ENCODE peak calls at places on chromosomes 13 and 19, in nine cellular contexts. Y is hippocampal formation; T is CD8-positive, alpha-beta memory T cell; U is myocyte; J is coronary artery; C is esophagus squamous epithelium; D is left cardiac atrium; A is cardiac muscle cell; L is HL-60. V is an unnamed sample.

GRCh38 chr13:66859934-66860867 is 369.9 kb downstream of the PCDH9 start:
- DNase-seq in A (peak), C (no peak), D (no peak), L (no peak), U (no peak), T (no peak), Y (no peak), J (no peak), V (no peak)

GRCh38 chr19:11041966-11042627 is 47.2 kb upstream of the LDLR start:
- DNase-seq in Y (no peak), U (no peak), J (no peak), D (no peak), T (no peak), C (no peak), A (no peak), L (no peak), V (no peak)

GRCh38 chr19:46717716-46718143 is 816 bp upstream of the PRKD2 start:
- DNase-seq in Y (no peak), T (no peak), L (no peak), C (no peak), J (no peak), U (no peak), A (no peak), D (no peak), V (no peak)

GRCh38 chr13:80214521-80214941 is 126.4 kb downstream of the SPRY2 start:
- DNase-seq in L (no peak), D (no peak), C (no peak), J (no peak), Y (no peak), U (no peak), A (no peak), T (no peak), V (no peak)

GRCh38 chr19:18764591-18765051 is 26.5 kb downstream of the COMP start:
- DNase-seq in C (no peak), D (no peak), U (peak), Y (no peak), L (no peak), J (no peak), T (no peak), A (no peak), V (no peak)

GRCh38 chr13:112165712-112166111 is 98.8 kb downstream of the SOX1 start:
- DNase-seq in T (no peak), A (no peak), D (no peak), J (no peak), C (no peak), L (no peak), U (no peak), Y (no peak), V (no peak)

GRCh38 chr19:38799104-38799503 is 10.1 kb downstream of the LGALS7B start:
- DNase-seq in T (no peak), D (no peak), Y (no peak), L (no peak), J (no peak), U (no peak), C (no peak), A (no peak), V (no peak)

GRCh38 chr13:108987488-108987887 is 358.1 kb downstream of the MYO16 start:
- DNase-seq in A (no peak), U (no peak), L (no peak), D (no peak), Y (no peak), C (no peak), J (no peak), T (no peak), V (no peak)

GRCh38 chr19:45144431-45145269 is 16.1 kb downstream of the NKPD1 start:
- DNase-seq in U (no peak), A (no peak), C (no peak), D (no peak), Y (no peak), J (no peak), T (no peak), L (no peak), V (no peak)

GRCh38 chr19:46303702-46304397 is 7.0 kb downstream of the HIF3A start:
- DNase-seq in A (peak), L (no peak), Y (no peak), D (peak), T (no peak), C (no peak), J (peak), U (no peak), V (no peak)

GRCh38 chr19:45406957-45407375 is 522 bp downstream of the POLR1G start:
- DNase-seq in L (no peak), U (no peak), D (no peak), C (no peak), T (no peak), J (no peak), A (no peak), Y (no peak), V (no peak)

GRCh38 chr19:28426902-28427232 is 786.1 kb downstream of the UQCRFS1 start:
- DNase-seq in J (no peak), C (no peak), U (no peak), Y (no peak), A (no peak), L (no peak), T (no peak), D (no peak), V (no peak)

GRCh38 chr19:6269101-6269886 is 10.5 kb downstream of the MLLT1 start:
- DNase-seq in A (no peak), C (no peak), Y (no peak), D (no peak), L (no peak), J (no peak), U (no peak), T (no peak), V (no peak)

GRCh38 chr13:48876289-48876688 is 99.4 kb upstream of the FNDC3A start:
- DNase-seq in D (no peak), J (no peak), L (no peak), A (no peak), C (no peak), Y (no peak), T (no peak), U (no peak), V (no peak)

GRCh38 chr13:48009298-48009697 is 8.2 kb upstream of the SUCLA2 start:
- DNase-seq in Y (no peak), C (no peak), T (no peak), A (no peak), J (no peak), L (no peak), U (peak), D (no peak), V (no peak)

GRCh38 chr19:2428027-2428690 is 773 bp upstream of the TIMM13 start:
- DNase-seq in C (no peak), U (peak), Y (no peak), D (no peak), T (no peak), A (no peak), L (no peak), J (no peak), V (no peak)

GRCh38 chr13:114129649-114130062 is 2.8 kb downstream of the RASA3 start:
- DNase-seq in U (no peak), D (no peak), J (no peak), L (no peak), C (no peak), T (no peak), Y (no peak), A (no peak), V (no peak)

GRCh38 chr13:48437381-48437780 is 24.5 kb upstream of the LPAR6 start:
- DNase-seq in L (no peak), J (peak), C (no peak), D (peak), A (peak), T (no peak), Y (no peak), U (peak), V (no peak)

GRCh38 chr19:50378169-50378862 is 2.1 kb downstream of the NR1H2 start:
- DNase-seq in U (no peak), J (no peak), L (no peak), T (no peak), D (no peak), A (no peak), Y (no peak), C (no peak), V (no peak)

GRCh38 chr13:65470781-65471180 is 1759.4 kb downstream of the PCDH9 start:
- DNase-seq in U (no peak), J (no peak), D (no peak), L (no peak), T (no peak), Y (no peak), C (no peak), A (no peak), V (no peak)

GRCh38 chr19:34676697-34677385 is at the start of gene SCGB2B2:
- DNase-seq in T (no peak), L (no peak), Y (peak), D (peak), J (peak), A (peak), C (no peak), U (peak), V (peak)

GRCh38 chr19:7194566-7194965 is 99.6 kb downstream of the INSR start:
- DNase-seq in J (no peak), Y (no peak), U (no peak), L (no peak), C (no peak), T (no peak), D (no peak), A (no peak), V (no peak)

GRCh38 chr19:53131732-53132131 is 978 bp downstream of the ZNF415 start:
- DNase-seq in U (no peak), C (no peak), D (no peak), A (no peak), Y (peak), T (no peak), L (no peak), J (no peak), V (no peak)

GRCh38 chr19:27859689-27860088 is 1353.3 kb downstream of the UQCRFS1 start:
- DNase-seq in Y (no peak), L (no peak), J (no peak), A (no peak), T (no peak), U (no peak), D (no peak), C (no peak), V (no peak)

GRCh38 chr13:70484931-70485330 is 376.7 kb upstream of the KLHL1 start:
- DNase-seq in C (no peak), A (no peak), T (no peak), J (no peak), U (no peak), L (no peak), D (no peak), Y (no peak), V (no peak)

GRCh38 chr19:13037161-13037560 is 41.9 kb downstream of the NFIX start:
- DNase-seq in A (no peak), U (peak), Y (no peak), C (no peak), L (no peak), T (no peak), D (no peak), J (no peak), V (no peak)

GRCh38 chr19:13960863-13961784 is 8.8 kb downstream of the DCAF15 start:
- DNase-seq in J (no peak), T (no peak), U (no peak), L (no peak), C (no peak), Y (no peak), D (no peak), A (no peak), V (no peak)

GRCh38 chr19:55146648-55147218 is 2.3 kb downstream of the TNNT1 start:
- DNase-seq in Y (no peak), L (no peak), T (no peak), D (no peak), U (peak), C (no peak), A (peak), J (no peak), V (no peak)

GRCh38 chr19:53989600-53990533 is 1.6 kb upstream of the CACNG6 start:
- DNase-seq in J (no peak), L (no peak), T (no peak), Y (no peak), U (no peak), D (peak), A (no peak), C (no peak), V (no peak)

GRCh38 chr13:45847554-45848224 is 3.9 kb downstream of the SIAH3 start:
- DNase-seq in C (no peak), Y (no peak), U (no peak), J (no peak), T (no peak), D (no peak), L (no peak), A (peak), V (no peak)

GRCh38 chr19:11201791-11202190 is 4.4 kb upstream of the KANK2 start:
- DNase-seq in J (no peak), Y (no peak), C (no peak), D (no peak), A (no peak), T (no peak), L (no peak), U (no peak), V (no peak)

GRCh38 chr19:38657633-38658222 is 10.3 kb downstream of the ACTN4 start:
- DNase-seq in T (no peak), U (peak), C (no peak), Y (no peak), D (no peak), A (no peak), L (no peak), J (no peak), V (no peak)

GRCh38 chr19:49932731-49933131 is 3.4 kb upstream of the NUP62 start:
- DNase-seq in A (no peak), J (no peak), U (no peak), Y (no peak), C (no peak), L (no peak), T (no peak), D (no peak), V (no peak)

GRCh38 chr13:94120878-94121277 is 358.6 kb downstream of the DCT start:
- DNase-seq in T (no peak), Y (no peak), A (no peak), D (no peak), C (no peak), J (no peak), U (no peak), L (no peak), V (no peak)

GRCh38 chr13:37058801-37059135 is 720 bp downstream of the SUPT20H start:
- DNase-seq in T (peak), C (no peak), U (no peak), D (no peak), J (no peak), A (peak), Y (peak), L (no peak), V (no peak)